ENCODE peak calls at places on chromosomes 3 and 15, in nine cellular contexts. One of them, this sample, is unnamed.

GRCh38 chr3:134336587-134336986 is 37.7 kb downstream of the AMOTL2 start:
- DNase-seq in HCT116: no peak
- DNase-seq in Panc1: no peak
- DNase-seq in caudate nucleus: no peak
- DNase-seq in AG04450: no peak
- DNase-seq in colonic mucosa: no peak
- DNase-seq in SK-N-SH: no peak
- DNase-seq in heart right ventricle: no peak
- DNase-seq in endodermal cell: no peak
- DNase-seq in this sample: no peak

GRCh38 chr15:56798639-56799038 is 65.3 kb upstream of the ZNF280D start:
- DNase-seq in AG04450: no peak
- DNase-seq in colonic mucosa: no peak
- DNase-seq in caudate nucleus: no peak
- DNase-seq in endodermal cell: no peak
- DNase-seq in Panc1: no peak
- DNase-seq in heart right ventricle: no peak
- DNase-seq in SK-N-SH: no peak
- DNase-seq in HCT116: no peak
- DNase-seq in this sample: no peak

GRCh38 chr15:46260937-46261336 is 626.1 kb downstream of the SQOR start:
- DNase-seq in heart right ventricle: no peak
- DNase-seq in colonic mucosa: no peak
- DNase-seq in AG04450: no peak
- DNase-seq in endodermal cell: peak; percentile 82
- DNase-seq in SK-N-SH: no peak
- DNase-seq in Panc1: no peak
- DNase-seq in caudate nucleus: no peak
- DNase-seq in HCT116: no peak
- DNase-seq in this sample: no peak

GRCh38 chr3:5634411-5634810 is 446.9 kb downstream of the EDEM1 start:
- DNase-seq in colonic mucosa: no peak
- DNase-seq in endodermal cell: peak; percentile 70
- DNase-seq in HCT116: no peak
- DNase-seq in Panc1: no peak
- DNase-seq in AG04450: no peak
- DNase-seq in caudate nucleus: no peak
- DNase-seq in SK-N-SH: no peak
- DNase-seq in heart right ventricle: no peak
- DNase-seq in this sample: no peak

GRCh38 chr3:132352556-132353143 is 35.4 kb downstream of the ACP3 start:
- DNase-seq in AG04450: peak; percentile 42
- DNase-seq in colonic mucosa: peak; percentile 69
- DNase-seq in heart right ventricle: no peak
- DNase-seq in SK-N-SH: peak; percentile 62
- DNase-seq in endodermal cell: peak; percentile 87
- DNase-seq in caudate nucleus: no peak
- DNase-seq in HCT116: peak; percentile 61
- DNase-seq in Panc1: peak; percentile 36
- DNase-seq in this sample: peak; percentile 46

GRCh38 chr3:106518516-106518915 is 649.7 kb upstream of the CBLB start:
- DNase-seq in caudate nucleus: no peak
- DNase-seq in HCT116: no peak
- DNase-seq in SK-N-SH: no peak
- DNase-seq in endodermal cell: no peak
- DNase-seq in heart right ventricle: no peak
- DNase-seq in colonic mucosa: no peak
- DNase-seq in AG04450: no peak
- DNase-seq in Panc1: no peak
- DNase-seq in this sample: no peak

GRCh38 chr3:52162250-52162872 is 8.1 kb upstream of the POC1A start:
- DNase-seq in HCT116: no peak
- DNase-seq in Panc1: no peak
- DNase-seq in AG04450: no peak
- DNase-seq in heart right ventricle: no peak
- DNase-seq in colonic mucosa: no peak
- DNase-seq in endodermal cell: no peak
- DNase-seq in SK-N-SH: no peak
- DNase-seq in caudate nucleus: no peak
- DNase-seq in this sample: no peak

GRCh38 chr3:108219336-108219735 is 2.9 kb downstream of the IFT57 start:
- DNase-seq in SK-N-SH: no peak
- DNase-seq in AG04450: no peak
- DNase-seq in Panc1: no peak
- DNase-seq in endodermal cell: no peak
- DNase-seq in caudate nucleus: no peak
- DNase-seq in heart right ventricle: no peak
- DNase-seq in colonic mucosa: no peak
- DNase-seq in HCT116: no peak
- DNase-seq in this sample: no peak

GRCh38 chr3:141388823-141389617 is 20.7 kb downstream of the ZBTB38 start:
- DNase-seq in endodermal cell: no peak
- DNase-seq in colonic mucosa: no peak
- DNase-seq in caudate nucleus: no peak
- DNase-seq in Panc1: no peak
- DNase-seq in SK-N-SH: no peak
- DNase-seq in HCT116: no peak
- DNase-seq in AG04450: no peak
- DNase-seq in heart right ventricle: no peak
- DNase-seq in this sample: no peak

GRCh38 chr3:78287085-78287484 is 1247.2 kb downstream of the ROBO2 start:
- DNase-seq in heart right ventricle: no peak
- DNase-seq in AG04450: no peak
- DNase-seq in colonic mucosa: no peak
- DNase-seq in SK-N-SH: no peak
- DNase-seq in caudate nucleus: no peak
- DNase-seq in endodermal cell: no peak
- DNase-seq in HCT116: no peak
- DNase-seq in Panc1: no peak
- DNase-seq in this sample: no peak

GRCh38 chr15:49215768-49216739 is 46.0 kb downstream of the GALK2 start:
- DNase-seq in colonic mucosa: no peak
- DNase-seq in HCT116: peak; percentile 16
- DNase-seq in caudate nucleus: no peak
- DNase-seq in endodermal cell: peak; percentile 63
- DNase-seq in AG04450: no peak
- DNase-seq in heart right ventricle: peak; percentile 57
- DNase-seq in SK-N-SH: no peak
- DNase-seq in Panc1: no peak
- DNase-seq in this sample: no peak

GRCh38 chr3:12952322-12953200 is 111.2 kb upstream of the RPL32 start:
- DNase-seq in caudate nucleus: no peak
- DNase-seq in Panc1: no peak
- DNase-seq in heart right ventricle: no peak
- DNase-seq in HCT116: no peak
- DNase-seq in AG04450: no peak
- DNase-seq in SK-N-SH: no peak
- DNase-seq in endodermal cell: no peak
- DNase-seq in colonic mucosa: no peak
- DNase-seq in this sample: no peak
- H3K27ac ChIP-seq in caudate nucleus: no peak overlapping the region
- H3K27ac ChIP-seq in Panc1: no peak overlapping the region
- H3K27ac ChIP-seq in heart right ventricle: no peak overlapping the region
- H3K27ac ChIP-seq in HCT116: no peak overlapping the region
- H3K27ac ChIP-seq in AG04450: no peak overlapping the region
- H3K27ac ChIP-seq in SK-N-SH: no peak overlapping the region
- H3K27ac ChIP-seq in endodermal cell: no peak overlapping the region
- H3K27ac ChIP-seq in colonic mucosa: no peak overlapping the region
- H3K27ac ChIP-seq in this sample: no peak overlapping the region

GRCh38 chr15:50576156-50576555 is 29.7 kb upstream of the USP50 start:
- DNase-seq in Panc1: no peak
- DNase-seq in HCT116: no peak
- DNase-seq in AG04450: no peak
- DNase-seq in endodermal cell: no peak
- DNase-seq in caudate nucleus: no peak
- DNase-seq in colonic mucosa: no peak
- DNase-seq in SK-N-SH: no peak
- DNase-seq in heart right ventricle: no peak
- DNase-seq in this sample: no peak
- H3K27ac ChIP-seq in Panc1: no peak overlapping the region
- H3K27ac ChIP-seq in HCT116: no peak overlapping the region
- H3K27ac ChIP-seq in AG04450: no peak overlapping the region
- H3K27ac ChIP-seq in endodermal cell: no peak overlapping the region
- H3K27ac ChIP-seq in caudate nucleus: no peak overlapping the region
- H3K27ac ChIP-seq in colonic mucosa: no peak overlapping the region
- H3K27ac ChIP-seq in SK-N-SH: no peak overlapping the region
- H3K27ac ChIP-seq in heart right ventricle: no peak overlapping the region
- H3K27ac ChIP-seq in this sample: no peak overlapping the region

DNA sequence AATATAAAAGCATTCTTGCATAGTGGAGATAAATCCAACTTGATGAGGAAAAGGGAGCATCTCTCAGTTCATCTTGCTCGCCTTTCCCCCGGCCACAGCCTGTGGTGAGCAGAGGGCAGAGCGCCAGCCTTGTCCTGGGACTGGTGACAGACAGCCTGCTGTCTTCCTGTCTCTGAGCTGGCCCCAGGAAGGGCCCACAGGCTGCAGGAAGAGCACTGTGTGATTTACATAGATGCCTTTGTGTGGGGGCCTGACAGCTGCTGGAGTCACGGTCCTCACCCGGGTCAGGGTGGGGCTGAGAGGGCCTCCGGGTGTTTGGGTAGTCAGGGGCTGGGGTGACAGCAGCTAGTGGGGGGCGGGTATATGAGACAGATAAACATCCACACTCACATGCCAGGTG is 29.4 kb downstream of the PLA2G4D start:
- DNase-seq in caudate nucleus: no peak
- DNase-seq in endodermal cell: no peak
- DNase-seq in heart right ventricle: peak; percentile 34
- DNase-seq in Panc1: no peak
- DNase-seq in HCT116: no peak
- DNase-seq in SK-N-SH: peak; percentile 56
- DNase-seq in colonic mucosa: peak; percentile 18
- DNase-seq in AG04450: no peak
- DNase-seq in this sample: no peak
- H3K27ac ChIP-seq in caudate nucleus: no peak overlapping the region
- H3K27ac ChIP-seq in endodermal cell: no peak overlapping the region
- H3K27ac ChIP-seq in heart right ventricle: no peak overlapping the region
- H3K27ac ChIP-seq in Panc1: no peak overlapping the region
- H3K27ac ChIP-seq in HCT116: no peak overlapping the region
- H3K27ac ChIP-seq in SK-N-SH: peak overlapping the region; percentile 58
- H3K27ac ChIP-seq in colonic mucosa: no peak overlapping the region
- H3K27ac ChIP-seq in AG04450: no peak overlapping the region
- H3K27ac ChIP-seq in this sample: no peak overlapping the region

DNA sequence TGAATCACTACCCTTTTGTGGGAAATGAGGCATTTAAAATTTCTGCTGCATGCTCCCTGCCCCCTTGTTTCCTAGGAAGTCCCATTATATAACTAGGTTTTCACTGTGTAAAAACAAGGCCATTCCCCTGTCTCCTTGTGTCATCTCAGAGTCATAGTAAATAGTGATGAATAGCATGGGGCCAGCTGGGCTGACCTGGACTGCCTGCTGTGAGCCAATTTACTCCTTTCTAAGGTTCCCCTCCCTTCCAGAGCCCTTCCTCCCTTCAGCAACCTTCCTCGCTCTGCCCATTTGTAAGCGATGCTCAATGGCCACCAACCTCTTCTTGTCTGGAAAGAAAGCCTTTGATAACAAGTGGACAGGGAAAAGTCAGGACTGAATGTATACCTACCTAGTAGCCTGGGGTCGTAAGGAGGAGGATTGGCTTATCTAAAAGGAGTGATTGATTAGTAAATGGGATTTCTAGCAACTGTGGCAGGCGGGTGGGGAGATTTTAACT is 11.7 kb downstream of the ITGA11 start:
- DNase-seq in SK-N-SH: no peak
- DNase-seq in colonic mucosa: peak; percentile 16
- DNase-seq in caudate nucleus: no peak
- DNase-seq in AG04450: no peak
- DNase-seq in endodermal cell: peak; percentile 77
- DNase-seq in heart right ventricle: no peak
- DNase-seq in Panc1: no peak
- DNase-seq in HCT116: no peak
- DNase-seq in this sample: no peak
- H3K27ac ChIP-seq in SK-N-SH: no peak overlapping the region
- H3K27ac ChIP-seq in colonic mucosa: no peak overlapping the region
- H3K27ac ChIP-seq in caudate nucleus: no peak overlapping the region
- H3K27ac ChIP-seq in AG04450: no peak overlapping the region
- H3K27ac ChIP-seq in endodermal cell: peak overlapping the region; percentile 46
- H3K27ac ChIP-seq in heart right ventricle: no peak overlapping the region
- H3K27ac ChIP-seq in Panc1: no peak overlapping the region
- H3K27ac ChIP-seq in HCT116: no peak overlapping the region
- H3K27ac ChIP-seq in this sample: no peak overlapping the region

DNA sequence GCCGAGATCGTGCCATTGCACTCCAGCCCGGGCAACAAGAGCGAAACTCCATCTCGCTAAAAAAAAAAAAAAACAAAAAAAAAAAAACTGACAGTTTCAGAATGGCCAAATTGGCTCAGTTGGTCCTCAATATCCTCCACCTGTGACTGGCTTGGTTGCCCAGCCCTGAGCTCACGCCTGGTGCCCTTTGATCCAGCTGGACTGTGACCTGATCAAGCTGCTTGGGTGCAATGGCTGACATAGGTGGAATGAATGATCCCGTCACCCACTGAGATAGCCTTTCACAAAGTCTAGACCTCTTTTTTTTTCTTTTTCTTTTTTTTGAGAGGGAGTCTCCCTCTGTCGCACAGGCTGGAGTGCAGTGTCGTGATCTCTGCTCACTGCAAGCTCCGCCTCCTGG is 254.6 kb downstream of the FOXP1 start:
- DNase-seq in AG04450: no peak
- DNase-seq in endodermal cell: no peak
- DNase-seq in Panc1: no peak
- DNase-seq in heart right ventricle: no peak
- DNase-seq in SK-N-SH: no peak
- DNase-seq in caudate nucleus: no peak
- DNase-seq in HCT116: no peak
- DNase-seq in colonic mucosa: no peak
- DNase-seq in this sample: no peak
- H3K27ac ChIP-seq in AG04450: no peak overlapping the region
- H3K27ac ChIP-seq in endodermal cell: no peak overlapping the region
- H3K27ac ChIP-seq in Panc1: no peak overlapping the region
- H3K27ac ChIP-seq in heart right ventricle: no peak overlapping the region
- H3K27ac ChIP-seq in SK-N-SH: no peak overlapping the region
- H3K27ac ChIP-seq in caudate nucleus: no peak overlapping the region
- H3K27ac ChIP-seq in HCT116: no peak overlapping the region
- H3K27ac ChIP-seq in colonic mucosa: no peak overlapping the region
- H3K27ac ChIP-seq in this sample: no peak overlapping the region

DNA sequence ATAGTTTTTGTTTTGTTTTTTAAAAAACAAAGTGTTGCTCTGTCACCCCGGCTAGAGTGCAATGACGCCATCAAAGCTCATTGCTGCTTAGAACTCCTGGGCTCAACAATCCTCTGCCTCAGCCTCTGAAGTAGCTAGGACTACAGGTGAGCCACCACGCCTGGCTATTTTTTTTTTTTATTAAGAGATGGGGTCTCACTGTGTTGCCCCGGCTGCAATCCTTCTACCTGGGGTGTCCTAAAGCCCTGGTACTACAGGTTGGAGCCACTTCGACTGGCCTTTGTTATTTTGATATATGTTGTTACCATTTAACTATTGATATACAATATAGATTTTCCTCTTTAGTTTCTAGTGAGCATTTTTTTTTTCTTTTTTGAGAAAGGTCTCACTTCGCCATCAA is 2.6 kb downstream of the NGLY1 start:
- DNase-seq in colonic mucosa: no peak
- DNase-seq in SK-N-SH: no peak
- DNase-seq in Panc1: no peak
- DNase-seq in HCT116: no peak
- DNase-seq in caudate nucleus: no peak
- DNase-seq in heart right ventricle: no peak
- DNase-seq in endodermal cell: no peak
- DNase-seq in AG04450: no peak
- DNase-seq in this sample: no peak
- H3K27ac ChIP-seq in colonic mucosa: no peak overlapping the region
- H3K27ac ChIP-seq in SK-N-SH: no peak overlapping the region
- H3K27ac ChIP-seq in Panc1: no peak overlapping the region
- H3K27ac ChIP-seq in HCT116: no peak overlapping the region
- H3K27ac ChIP-seq in caudate nucleus: no peak overlapping the region
- H3K27ac ChIP-seq in heart right ventricle: no peak overlapping the region
- H3K27ac ChIP-seq in endodermal cell: no peak overlapping the region
- H3K27ac ChIP-seq in AG04450: no peak overlapping the region
- H3K27ac ChIP-seq in this sample: no peak overlapping the region

This sample was measured in CD4-positive, alpha-beta T cell.